ENCODE peak calls at places on chromosome 12, in nine cellular contexts. B, V, P, H, U, F, A, Y and T are unnamed samples.

GRCh38 chr12:105316931-105317330 is 13.6 kb upstream of the C12orf75 start:
- DNase-seq in B (no peak), V (no peak), P (no peak), H (no peak), U (no peak), F (no peak), A (no peak), Y (no peak), T (no peak)

GRCh38 chr12:72872986-72873385 is 600.8 kb downstream of the TRHDE start:
- DNase-seq in B (no peak), V (no peak), P (peak), H (no peak), U (no peak), F (no peak), A (no peak), Y (peak), T (no peak)

GRCh38 chr12:115452751-115453281 is 768.8 kb upstream of the TBX3 start:
- DNase-seq in B (no peak), V (no peak), P (peak), H (no peak), U (no peak), F (no peak), A (no peak), Y (no peak), T (no peak)

GRCh38 chr12:113299619-113300237 is 35.2 kb downstream of the SLC8B1 start:
- DNase-seq in B (peak), V (peak), P (peak), H (peak), U (no peak), F (peak), A (no peak), Y (peak), T (no peak)

GRCh38 chr12:28413455-28414109 is 223.3 kb downstream of the CCDC91 start:
- DNase-seq in B (no peak), V (no peak), P (no peak), H (no peak), U (no peak), F (no peak), A (peak), Y (no peak), T (no peak)

GRCh38 chr12:54058189-54058917 is 4.7 kb downstream of the HOXC4 start:
- DNase-seq in B (no peak), V (no peak), P (no peak), H (no peak), U (no peak), F (no peak), A (no peak), Y (peak), T (no peak)

GRCh38 chr12:106304001-106304421 is 1.5 kb downstream of the TCP11L2 start:
- DNase-seq in B (no peak), V (peak), P (no peak), H (no peak), U (peak), F (no peak), A (no peak), Y (peak), T (no peak)

GRCh38 chr12:15535287-15535895 is 213.1 kb downstream of the PTPRO start:
- DNase-seq in B (no peak), V (no peak), P (no peak), H (no peak), U (no peak), F (no peak), A (no peak), Y (no peak), T (no peak)

GRCh38 chr12:24278832-24279231 is 329.4 kb upstream of the SOX5 start:
- DNase-seq in B (no peak), V (no peak), P (no peak), H (no peak), U (no peak), F (no peak), A (no peak), Y (no peak), T (no peak)

GRCh38 chr12:93080452-93080851 is 151.4 kb upstream of the EEA1 start:
- DNase-seq in B (no peak), V (no peak), P (peak), H (no peak), U (no peak), F (no peak), A (no peak), Y (no peak), T (no peak)

GRCh38 chr12:108729612-108730336 is 1.5 kb downstream of the CORO1C start:
- DNase-seq in B (no peak), V (peak), P (no peak), H (peak), U (no peak), F (no peak), A (no peak), Y (no peak), T (no peak)

GRCh38 chr12:108649668-108650067 is 16.0 kb upstream of the SELPLG start:
- DNase-seq in B (no peak), V (peak), P (no peak), H (peak), U (no peak), F (no peak), A (no peak), Y (no peak), T (no peak)

GRCh38 chr12:76252031-76252430 is 96.2 kb downstream of the BBS10 start:
- DNase-seq in B (no peak), V (no peak), P (no peak), H (no peak), U (no peak), F (no peak), A (no peak), Y (no peak), T (no peak)

DNA sequence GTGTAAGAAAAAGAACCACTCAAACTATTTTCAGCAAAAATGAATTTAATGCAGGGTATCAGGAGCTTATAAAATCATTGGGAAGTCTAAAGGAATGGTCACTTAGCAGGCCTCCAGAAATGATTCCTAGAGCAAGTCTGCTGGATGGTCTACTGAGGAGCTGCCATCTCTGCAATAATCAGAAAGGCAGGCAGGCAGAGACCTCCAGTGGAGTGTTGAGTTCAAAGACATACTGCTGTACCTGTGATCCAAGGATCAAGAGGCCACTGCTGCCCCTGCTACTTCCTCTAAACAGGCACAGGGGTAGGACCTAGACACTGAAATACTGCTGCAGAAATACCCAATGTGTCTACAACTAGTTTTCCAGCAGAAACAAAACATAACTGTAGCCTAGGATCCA is 14.5 kb upstream of the KICS2 start:
- DNase-seq in B (no peak), V (peak), P (no peak), H (peak), U (no peak), F (no peak), A (no peak), Y (no peak), T (no peak)
- TF ChIP-seq CTCF in B (no peak), V (peak), P (no peak), H (peak), U (no peak), F (no peak), A (no peak), Y (no peak), T (no peak)

DNA sequence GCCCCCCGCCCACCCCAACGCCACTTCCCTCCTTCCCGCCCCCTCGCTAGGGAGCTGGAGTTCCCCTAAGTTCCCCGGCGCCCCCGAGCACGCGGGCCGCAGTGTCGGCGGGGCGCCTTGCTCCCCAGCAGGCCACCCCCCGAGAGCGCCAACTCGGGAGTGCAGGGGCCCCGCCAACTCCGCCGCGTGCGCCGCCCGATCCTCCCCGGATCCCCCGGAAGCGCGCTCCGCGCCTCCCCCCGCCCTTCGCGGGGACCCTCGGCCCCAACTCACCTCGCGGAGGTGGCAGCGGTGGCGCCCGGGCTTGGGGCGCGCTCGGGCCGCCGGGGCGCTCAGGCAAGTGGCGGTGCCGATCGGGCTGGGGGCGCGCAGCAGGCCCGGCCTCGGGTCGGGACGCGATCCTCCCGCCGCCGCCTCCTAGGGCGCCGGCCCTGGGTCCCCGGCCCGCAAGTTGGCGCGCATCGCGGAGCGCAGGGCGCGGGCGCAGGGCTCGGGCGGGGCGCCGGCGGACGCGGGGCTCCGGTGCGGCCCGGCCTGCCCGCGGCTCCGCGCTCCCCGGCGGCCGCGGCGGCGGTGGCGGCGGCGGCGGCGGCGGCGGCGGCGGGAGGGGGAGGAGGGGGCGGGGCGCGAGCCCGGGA is at the start of gene NCOR2:
- DNase-seq in B (no peak), V (no peak), P (no peak), H (no peak), U (peak), F (no peak), A (peak), Y (peak), T (no peak)
- TF ChIP-seq CTCF in B (no peak), V (no peak), P (no peak), H (no peak), U (no peak), F (no peak), A (no peak), Y (no peak), T (peak)

DNA sequence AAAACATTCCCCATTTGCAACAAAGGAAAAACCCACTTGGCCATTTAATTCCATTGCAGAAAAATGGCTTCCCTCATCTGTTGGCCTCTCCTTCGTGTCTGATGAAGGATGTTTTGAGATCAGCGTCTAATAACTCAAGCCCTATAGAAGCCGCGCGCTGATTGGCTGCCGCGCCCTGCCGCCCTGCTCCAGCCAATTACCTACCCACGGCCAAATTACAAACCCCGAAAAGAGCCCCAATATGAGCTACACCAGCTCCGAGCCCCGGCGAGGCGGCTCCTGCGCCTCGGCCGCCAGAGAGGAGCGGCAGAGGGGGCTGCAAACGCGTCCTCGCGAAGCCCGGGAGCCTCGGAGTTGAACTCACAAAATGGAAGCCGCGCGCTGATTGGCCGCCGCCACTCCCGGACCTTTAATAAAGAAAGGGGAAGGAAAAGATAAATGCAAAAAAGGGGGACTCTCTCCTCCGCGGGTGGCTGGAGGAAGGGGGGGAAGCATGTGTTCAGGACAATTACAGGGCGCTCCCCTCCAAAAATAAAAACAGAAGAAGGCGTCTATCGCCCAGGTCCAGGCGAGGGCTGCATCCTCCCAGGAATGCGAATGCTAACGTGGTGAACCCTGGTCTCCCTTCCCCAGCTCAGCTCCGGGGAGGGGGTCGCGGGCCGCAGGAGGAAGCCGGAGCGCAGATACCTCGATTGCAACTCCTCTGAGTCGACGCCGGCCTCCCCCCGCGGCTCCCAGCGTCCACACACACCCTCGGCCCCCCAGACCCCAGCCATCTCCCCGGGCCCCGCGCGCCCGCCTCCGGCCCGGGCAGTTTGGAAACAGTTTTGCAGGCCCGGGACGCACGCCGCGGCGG is 738 bp upstream of the SETD1B start:
- DNase-seq in B (peak), V (peak), P (peak), H (peak), U (peak), F (peak), A (peak), Y (peak), T (peak)
- TF ChIP-seq CTCF in B (no peak), V (no peak), P (no peak), H (no peak), U (no peak), F (no peak), A (no peak), Y (no peak), T (no peak)

GRCh38 chr12:40336573-40337199 is 111.9 kb downstream of the LRRK2 start:
- DNase-seq in B (no peak), V (peak), P (no peak), H (peak), U (no peak), F (no peak), A (peak), Y (no peak), T (no peak)
- TF ChIP-seq CTCF in B (no peak), V (peak), P (peak), H (peak), U (no peak), F (peak), A (peak), Y (peak), T (peak)

DNA sequence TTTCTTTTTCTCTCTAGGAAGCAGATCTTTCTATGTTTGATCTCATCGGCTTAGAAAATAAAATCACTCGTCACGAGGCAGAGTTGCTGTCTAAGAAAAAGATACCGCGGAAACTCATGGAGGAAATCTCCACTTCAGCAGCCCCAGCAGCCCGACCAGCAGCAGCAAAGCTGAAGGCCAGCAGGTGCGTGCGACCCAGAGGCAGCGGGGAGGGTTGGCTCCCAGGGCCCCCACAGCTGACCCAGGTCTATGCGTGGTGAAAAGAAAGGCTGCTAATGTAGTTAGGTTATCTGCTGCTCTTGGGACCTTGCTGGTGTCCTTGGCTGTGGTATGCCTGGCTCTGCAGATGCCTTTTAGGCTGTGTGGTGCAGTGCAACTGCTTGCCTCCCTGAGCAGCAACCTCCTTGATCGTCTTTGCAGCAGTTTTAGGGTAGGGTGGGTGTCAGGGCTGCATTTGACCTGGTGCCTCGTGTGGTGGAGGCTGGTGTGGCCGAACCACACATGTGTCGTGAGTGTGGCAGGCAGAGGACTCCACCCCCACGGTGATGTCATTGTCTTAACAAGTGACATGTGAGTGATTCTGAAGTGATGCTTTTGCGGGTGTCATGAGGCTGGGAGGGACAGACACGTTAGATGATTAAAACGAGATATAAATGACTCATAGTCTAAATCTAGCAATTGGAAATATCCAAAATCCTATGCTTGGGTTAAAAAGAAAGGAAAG is 68.6 kb downstream of the EP400 start:
- DNase-seq in B (no peak), V (peak), P (no peak), H (no peak), U (peak), F (no peak), A (no peak), Y (no peak), T (no peak)
- TF ChIP-seq CTCF in B (no peak), V (no peak), P (no peak), H (no peak), U (no peak), F (no peak), A (no peak), Y (no peak), T (no peak)